ENCODE peak calls at places on chromosomes 6 and 20, in nine cellular contexts. One of them, this sample, is unnamed.

GRCh38 chr6:3162565-3163247 is 5.4 kb upstream of the TUBB2A start:
- DNase-seq in A549: peak; percentile 77
- DNase-seq in spleen: peak; percentile 90
- DNase-seq in HL-60: peak; percentile 43
- DNase-seq in AG10803: peak; percentile 82
- DNase-seq in bronchial epithelial cell: peak; percentile 58
- DNase-seq in GM23338: peak; percentile 89
- DNase-seq in cardiac fibroblast: peak; percentile 71
- DNase-seq in psoas muscle: peak; percentile 70
- DNase-seq in this sample: peak; percentile 44

GRCh38 chr20:10731190-10731955 is 57.6 kb upstream of the JAG1 start:
- DNase-seq in HL-60: no peak
- DNase-seq in GM23338: no peak
- DNase-seq in A549: no peak
- DNase-seq in spleen: no peak
- DNase-seq in AG10803: peak; percentile 25
- DNase-seq in bronchial epithelial cell: peak; percentile 93
- DNase-seq in psoas muscle: no peak
- DNase-seq in cardiac fibroblast: peak; percentile 76
- DNase-seq in this sample: no peak

GRCh38 chr20:48921883-48922867 is 664 bp downstream of the ARFGEF2 start:
- DNase-seq in GM23338: peak; percentile 74
- DNase-seq in HL-60: peak; percentile 70
- DNase-seq in bronchial epithelial cell: peak; percentile 62
- DNase-seq in AG10803: peak; percentile 52
- DNase-seq in A549: peak; percentile 58
- DNase-seq in cardiac fibroblast: peak; percentile 52
- DNase-seq in spleen: peak; percentile 92
- DNase-seq in psoas muscle: peak; percentile 55
- DNase-seq in this sample: no peak

GRCh38 chr20:63968928-63969760 is 586 bp downstream of the ZNF512B start:
- DNase-seq in AG10803: no peak
- DNase-seq in bronchial epithelial cell: no peak
- DNase-seq in spleen: peak; percentile 84
- DNase-seq in A549: no peak
- DNase-seq in HL-60: no peak
- DNase-seq in cardiac fibroblast: no peak
- DNase-seq in GM23338: peak; percentile 59
- DNase-seq in psoas muscle: peak; percentile 38
- DNase-seq in this sample: no peak

GRCh38 chr6:72619883-72620696 is 1.8 kb upstream of the KCNQ5 start:
- DNase-seq in A549: no peak
- DNase-seq in AG10803: peak; percentile 42
- DNase-seq in cardiac fibroblast: peak; percentile 25
- DNase-seq in psoas muscle: peak; percentile 38
- DNase-seq in spleen: peak; percentile 89
- DNase-seq in HL-60: no peak
- DNase-seq in bronchial epithelial cell: no peak
- DNase-seq in GM23338: peak; percentile 46
- DNase-seq in this sample: no peak

GRCh38 chr6:36914227-36914794 is 28.6 kb downstream of the C6orf89 start:
- DNase-seq in psoas muscle: no peak
- DNase-seq in A549: peak; percentile 68
- DNase-seq in HL-60: no peak
- DNase-seq in GM23338: peak; percentile 90
- DNase-seq in bronchial epithelial cell: peak; percentile 94
- DNase-seq in spleen: no peak
- DNase-seq in cardiac fibroblast: peak; percentile 46
- DNase-seq in AG10803: no peak
- DNase-seq in this sample: peak; percentile 22

GRCh38 chr6:15475261-15475660 is 187.6 kb downstream of the DTNBP1 start:
- DNase-seq in spleen: no peak
- DNase-seq in AG10803: no peak
- DNase-seq in bronchial epithelial cell: no peak
- DNase-seq in GM23338: no peak
- DNase-seq in psoas muscle: no peak
- DNase-seq in cardiac fibroblast: no peak
- DNase-seq in HL-60: no peak
- DNase-seq in A549: no peak
- DNase-seq in this sample: no peak

GRCh38 chr20:17655286-17655651 is 26.8 kb downstream of the RRBP1 start:
- DNase-seq in A549: no peak
- DNase-seq in AG10803: peak; percentile 54
- DNase-seq in spleen: peak; percentile 36
- DNase-seq in cardiac fibroblast: peak; percentile 41
- DNase-seq in bronchial epithelial cell: no peak
- DNase-seq in GM23338: peak; percentile 50
- DNase-seq in psoas muscle: no peak
- DNase-seq in HL-60: no peak
- DNase-seq in this sample: no peak

GRCh38 chr20:59123011-59123676 is 40.5 kb upstream of the ZNF831 start:
- DNase-seq in GM23338: no peak
- DNase-seq in cardiac fibroblast: no peak
- DNase-seq in psoas muscle: no peak
- DNase-seq in AG10803: no peak
- DNase-seq in A549: no peak
- DNase-seq in spleen: peak; percentile 86
- DNase-seq in HL-60: no peak
- DNase-seq in bronchial epithelial cell: no peak
- DNase-seq in this sample: no peak

GRCh38 chr20:46851746-46852145 is 42.9 kb upstream of the EYA2 start:
- DNase-seq in HL-60: no peak
- DNase-seq in bronchial epithelial cell: no peak
- DNase-seq in A549: no peak
- DNase-seq in GM23338: no peak
- DNase-seq in psoas muscle: no peak
- DNase-seq in spleen: no peak
- DNase-seq in AG10803: no peak
- DNase-seq in cardiac fibroblast: no peak
- DNase-seq in this sample: no peak

GRCh38 chr6:7550433-7550801 is 8.9 kb downstream of the DSP start:
- DNase-seq in bronchial epithelial cell: peak; percentile 84
- DNase-seq in HL-60: no peak
- DNase-seq in psoas muscle: no peak
- DNase-seq in GM23338: no peak
- DNase-seq in cardiac fibroblast: no peak
- DNase-seq in spleen: no peak
- DNase-seq in AG10803: no peak
- DNase-seq in A549: no peak
- DNase-seq in this sample: no peak

DNA sequence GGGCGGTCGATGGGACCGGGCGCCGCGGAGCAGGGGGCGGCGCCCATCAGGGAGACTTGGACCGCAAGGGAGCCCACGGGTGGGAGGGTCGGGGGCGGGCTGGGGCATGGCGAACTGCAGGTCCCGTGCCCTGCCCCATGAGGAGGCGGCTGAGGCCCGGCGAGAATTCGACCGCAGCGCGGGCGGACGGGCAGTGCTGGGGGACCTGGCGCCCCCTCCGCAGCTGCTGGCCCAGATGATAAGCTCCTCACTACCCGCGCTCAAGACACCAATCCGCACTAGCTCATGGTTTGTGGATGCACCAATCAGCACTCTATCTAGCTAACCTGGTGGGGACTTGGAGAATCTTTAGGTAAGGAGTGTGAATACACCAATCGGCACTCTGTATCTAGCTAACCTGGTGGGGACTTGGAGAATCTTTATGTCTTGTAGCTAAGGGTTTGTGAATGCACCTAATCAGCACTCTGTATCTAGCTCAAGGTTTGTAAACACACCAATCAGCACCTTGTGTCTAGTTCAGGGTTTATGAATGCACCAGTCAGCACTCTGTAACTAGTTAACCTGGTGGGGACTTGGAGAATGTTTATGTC is 38.5 kb downstream of the TRIM27 start:
- DNase-seq in GM23338: peak; percentile 31
- DNase-seq in HL-60: no peak
- DNase-seq in bronchial epithelial cell: no peak
- DNase-seq in psoas muscle: no peak
- DNase-seq in spleen: no peak
- DNase-seq in cardiac fibroblast: no peak
- DNase-seq in A549: no peak
- DNase-seq in AG10803: no peak
- DNase-seq in this sample: no peak
- TF ChIP-seq CTCF in GM23338: no peak
- TF ChIP-seq CTCF in HL-60: no peak
- TF ChIP-seq CTCF in bronchial epithelial cell: no peak
- TF ChIP-seq CTCF in psoas muscle: no peak
- TF ChIP-seq CTCF in spleen: no peak
- TF ChIP-seq CTCF in cardiac fibroblast: no peak
- TF ChIP-seq CTCF in A549: no peak
- TF ChIP-seq CTCF in AG10803: no peak
- TF ChIP-seq CTCF in this sample: no peak

GRCh38 chr6:48183816-48184215 is 72.8 kb upstream of the PTCHD4 start:
- DNase-seq in spleen: no peak
- DNase-seq in psoas muscle: no peak
- DNase-seq in A549: no peak
- DNase-seq in cardiac fibroblast: no peak
- DNase-seq in bronchial epithelial cell: no peak
- DNase-seq in HL-60: no peak
- DNase-seq in GM23338: no peak
- DNase-seq in AG10803: no peak
- DNase-seq in this sample: no peak
- TF ChIP-seq CTCF in spleen: no peak
- TF ChIP-seq CTCF in psoas muscle: no peak
- TF ChIP-seq CTCF in A549: no peak
- TF ChIP-seq CTCF in cardiac fibroblast: no peak
- TF ChIP-seq CTCF in bronchial epithelial cell: no peak
- TF ChIP-seq CTCF in HL-60: no peak
- TF ChIP-seq CTCF in GM23338: no peak
- TF ChIP-seq CTCF in AG10803: no peak
- TF ChIP-seq CTCF in this sample: no peak

DNA sequence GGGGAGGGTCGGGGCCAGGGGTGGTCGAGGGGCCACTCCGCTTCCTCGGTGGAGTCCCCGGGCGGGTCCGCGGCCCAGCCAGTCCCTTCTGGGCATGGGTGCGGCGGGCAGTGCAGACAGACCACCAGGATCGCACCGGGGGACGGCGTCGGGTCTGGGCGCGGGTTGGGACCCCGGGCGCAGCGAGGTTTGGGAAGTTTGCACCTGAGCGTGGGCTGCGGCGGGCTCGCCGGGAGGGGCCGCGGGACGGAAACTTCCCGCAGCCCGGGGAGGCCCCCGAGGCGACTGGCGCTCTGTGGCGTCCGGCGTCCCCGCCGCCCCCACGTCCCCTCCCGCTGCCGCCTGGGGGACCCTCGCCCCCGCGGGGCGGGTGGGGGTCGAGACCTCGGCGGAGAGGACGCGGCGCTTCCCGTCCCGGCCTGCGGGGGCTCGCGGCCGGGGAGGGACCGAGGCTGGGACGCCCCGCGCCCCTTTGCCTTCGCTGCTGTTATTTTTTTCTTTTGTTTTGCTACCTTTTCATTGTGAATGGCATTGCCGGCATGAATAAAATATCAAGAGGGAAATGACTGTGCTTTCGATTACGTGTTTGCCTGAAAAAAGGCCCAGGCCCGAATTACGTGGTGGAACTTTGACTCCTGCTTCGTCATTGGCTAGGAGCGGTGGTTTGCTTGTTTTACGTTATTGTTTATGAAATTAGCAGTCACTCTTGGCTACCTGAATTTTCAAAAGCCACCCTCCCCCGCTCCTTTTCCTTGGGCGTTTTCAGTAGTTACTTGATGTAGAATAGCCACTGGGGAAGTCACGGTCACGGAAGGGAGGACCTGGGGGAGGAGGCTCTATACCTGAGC is 701 bp downstream of the SNX9 start:
- DNase-seq in bronchial epithelial cell: peak; percentile 87
- DNase-seq in psoas muscle: peak; percentile 40
- DNase-seq in AG10803: peak; percentile 65
- DNase-seq in HL-60: peak; percentile 35
- DNase-seq in cardiac fibroblast: peak; percentile 83
- DNase-seq in spleen: peak; percentile 88
- DNase-seq in GM23338: peak; percentile 49
- DNase-seq in A549: peak; percentile 60
- DNase-seq in this sample: peak; percentile 57
- TF ChIP-seq CTCF in bronchial epithelial cell: no peak
- TF ChIP-seq CTCF in psoas muscle: peak; percentile 22
- TF ChIP-seq CTCF in AG10803: no peak
- TF ChIP-seq CTCF in HL-60: no peak
- TF ChIP-seq CTCF in cardiac fibroblast: no peak
- TF ChIP-seq CTCF in spleen: no peak
- TF ChIP-seq CTCF in GM23338: no peak
- TF ChIP-seq CTCF in A549: no peak
- TF ChIP-seq CTCF in this sample: no peak

GRCh38 chr20:3633913-3634478 is 29.2 kb downstream of the GFRA4 start:
- DNase-seq in cardiac fibroblast: no peak
- DNase-seq in AG10803: no peak
- DNase-seq in bronchial epithelial cell: no peak
- DNase-seq in GM23338: no peak
- DNase-seq in HL-60: no peak
- DNase-seq in A549: no peak
- DNase-seq in psoas muscle: no peak
- DNase-seq in spleen: no peak
- DNase-seq in this sample: no peak

GRCh38 chr20:3631534-3631933 is 31.7 kb downstream of the GFRA4 start:
- DNase-seq in A549: no peak
- DNase-seq in AG10803: no peak
- DNase-seq in GM23338: no peak
- DNase-seq in cardiac fibroblast: no peak
- DNase-seq in HL-60: no peak
- DNase-seq in bronchial epithelial cell: no peak
- DNase-seq in psoas muscle: no peak
- DNase-seq in spleen: no peak
- DNase-seq in this sample: no peak

GRCh38 chr20:3630429-3630828 is 32.8 kb downstream of the GFRA4 start:
- DNase-seq in A549: no peak
- DNase-seq in HL-60: no peak
- DNase-seq in cardiac fibroblast: no peak
- DNase-seq in GM23338: no peak
- DNase-seq in psoas muscle: no peak
- DNase-seq in bronchial epithelial cell: no peak
- DNase-seq in spleen: no peak
- DNase-seq in AG10803: no peak
- DNase-seq in this sample: no peak

GRCh38 chr20:3629893-3630292 is 33.3 kb downstream of the GFRA4 start:
- DNase-seq in GM23338: no peak
- DNase-seq in AG10803: no peak
- DNase-seq in HL-60: no peak
- DNase-seq in A549: no peak
- DNase-seq in psoas muscle: no peak
- DNase-seq in bronchial epithelial cell: no peak
- DNase-seq in cardiac fibroblast: no peak
- DNase-seq in spleen: no peak
- DNase-seq in this sample: no peak

DNA sequence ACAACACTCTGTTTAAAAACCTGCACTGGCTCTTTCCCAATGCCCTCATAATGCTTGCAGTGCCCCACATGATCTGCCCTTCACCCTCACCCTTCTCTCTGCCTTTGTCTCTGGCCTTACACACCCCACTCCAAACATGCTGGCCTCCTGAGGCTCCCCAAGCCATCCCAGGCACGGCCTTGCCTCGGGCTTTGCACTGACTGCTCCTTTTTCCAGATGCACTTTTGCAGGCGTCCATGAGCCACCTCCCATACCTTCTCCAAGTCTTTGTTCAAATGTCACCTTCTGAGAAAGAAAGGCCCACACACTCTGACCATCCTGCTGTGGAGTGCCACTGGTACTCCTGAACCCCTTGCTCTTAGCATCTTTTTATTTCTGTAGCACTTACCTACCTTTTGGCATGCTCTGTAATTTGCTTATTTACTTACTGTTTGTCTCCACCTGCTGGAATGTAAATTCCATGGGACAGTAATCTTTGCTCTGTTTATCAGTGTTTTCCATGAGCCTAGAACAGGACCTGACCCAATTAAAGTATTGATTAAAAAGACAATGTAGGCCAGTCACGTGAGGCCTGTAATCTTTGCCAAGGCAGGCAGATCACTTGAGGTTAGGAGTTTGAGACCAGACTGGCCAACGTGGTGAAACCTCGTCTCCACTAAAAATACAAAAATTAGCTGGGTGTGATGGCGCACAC is 30.7 kb downstream of the GFRA4 start:
- DNase-seq in psoas muscle: no peak
- DNase-seq in cardiac fibroblast: no peak
- DNase-seq in HL-60: no peak
- DNase-seq in A549: no peak
- DNase-seq in GM23338: no peak
- DNase-seq in spleen: no peak
- DNase-seq in bronchial epithelial cell: no peak
- DNase-seq in AG10803: no peak
- DNase-seq in this sample: no peak
- TF ChIP-seq CTCF in psoas muscle: no peak
- TF ChIP-seq CTCF in cardiac fibroblast: peak; percentile 2
- TF ChIP-seq CTCF in HL-60: no peak
- TF ChIP-seq CTCF in A549: peak; percentile 33
- TF ChIP-seq CTCF in GM23338: peak; percentile 37
- TF ChIP-seq CTCF in spleen: no peak
- TF ChIP-seq CTCF in bronchial epithelial cell: no peak
- TF ChIP-seq CTCF in AG10803: no peak
- TF ChIP-seq CTCF in this sample: no peak